ENCODE peak calls at places on chromosomes 2 and 18, in six cellular contexts. Z is OCI-LY7, N is colonic mucosa, W is mesenchymal stem cell, A is lower lobe of right lung, G is upper lobe of right lung. U is an unnamed sample.

GRCh38 chr2:40251146-40251545 is 200.7 kb downstream of the SLC8A1 start:
- DNase-seq in Z (no peak), N (no peak), W (peak; percentile 38), A (no peak), G (no peak), U (no peak)

GRCh38 chr18:12287684-12288405 is 20.2 kb upstream of the TUBB6 start:
- DNase-seq in Z (no peak), N (peak; percentile 63), W (peak; percentile 90), A (peak; percentile 86), G (peak; percentile 89), U (peak; percentile 78)

GRCh38 chr2:25797607-25798488 is 80.4 kb downstream of the ASXL2 start:
- DNase-seq in Z (no peak), N (no peak), W (no peak), A (no peak), G (no peak), U (no peak)

GRCh38 chr2:158539176-158539895 is 82.6 kb downstream of the PKP4 start:
- DNase-seq in Z (no peak), N (peak; percentile 60), W (peak; percentile 67), A (no peak), G (no peak), U (no peak)

GRCh38 chr2:176192351-176192750 is 3.9 kb downstream of the HOXD1 start:
- DNase-seq in Z (no peak), N (no peak), W (no peak), A (no peak), G (no peak), U (no peak)

GRCh38 chr2:234863043-234863934 is 88.5 kb upstream of the SH3BP4 start:
- DNase-seq in Z (no peak), N (peak; percentile 25), W (peak; percentile 84), A (no peak), G (no peak), U (no peak)

GRCh38 chr2:237450583-237450982 is 36.5 kb upstream of the MLPH start:
- DNase-seq in Z (no peak), N (no peak), W (no peak), A (no peak), G (peak; percentile 54), U (no peak)

GRCh38 chr2:46803911-46804670 is 111.5 kb downstream of the MCFD2 start:
- DNase-seq in Z (no peak), N (peak; percentile 18), W (peak; percentile 42), A (no peak), G (no peak), U (no peak)

GRCh38 chr2:233459426-233459825 is 105.1 kb downstream of the DGKD start:
- DNase-seq in Z (no peak), N (no peak), W (no peak), A (no peak), G (no peak), U (no peak)
- H3K36me3 ChIP-seq in Z (peaks cover 93% of the 10 kb centered on the region), N (peaks cover 4% of the 10 kb centered on the region), W (peaks cover 81% of the 10 kb centered on the region), A (peaks cover 96% of the 10 kb centered on the region), G (peaks cover 92% of the 10 kb centered on the region), U (peaks cover 2% of the 10 kb centered on the region)

GRCh38 chr2:8675543-8675942 is 6.3 kb upstream of the ID2 start:
- DNase-seq in Z (no peak), N (no peak), W (no peak), A (no peak), G (no peak), U (no peak)
- H3K4me3 ChIP-seq in Z (no peak overlapping the region), N (no peak overlapping the region), W (peak overlapping the region; percentile 76), A (no peak overlapping the region), G (no peak overlapping the region), U (no peak overlapping the region)

GRCh38 chr2:71395471-71395870 is 57.9 kb upstream of the DYSF start:
- DNase-seq in Z (no peak), N (no peak), W (no peak), A (no peak), G (no peak), U (peak; percentile 88)
- H3K36me3 ChIP-seq in Z (peaks cover 85% of the 10 kb centered on the region), N (peaks cover 7% of the 10 kb centered on the region), W (peaks cover 23% of the 10 kb centered on the region), A (peaks cover 84% of the 10 kb centered on the region), G (peaks cover 87% of the 10 kb centered on the region), U (peaks cover 7% of the 10 kb centered on the region)

GRCh38 chr2:191815010-191815409 is 31.9 kb downstream of the CAVIN2 start:
- DNase-seq in Z (no peak), N (no peak), W (no peak), A (no peak), G (no peak), U (no peak)

GRCh38 chr2:191821078-191821477 is 25.8 kb downstream of the CAVIN2 start:
- DNase-seq in Z (no peak), N (no peak), W (no peak), A (no peak), G (no peak), U (no peak)

GRCh38 chr2:191818725-191819333 is 28.1 kb downstream of the CAVIN2 start:
- DNase-seq in Z (no peak), N (no peak), W (no peak), A (no peak), G (no peak), U (no peak)

DNA sequence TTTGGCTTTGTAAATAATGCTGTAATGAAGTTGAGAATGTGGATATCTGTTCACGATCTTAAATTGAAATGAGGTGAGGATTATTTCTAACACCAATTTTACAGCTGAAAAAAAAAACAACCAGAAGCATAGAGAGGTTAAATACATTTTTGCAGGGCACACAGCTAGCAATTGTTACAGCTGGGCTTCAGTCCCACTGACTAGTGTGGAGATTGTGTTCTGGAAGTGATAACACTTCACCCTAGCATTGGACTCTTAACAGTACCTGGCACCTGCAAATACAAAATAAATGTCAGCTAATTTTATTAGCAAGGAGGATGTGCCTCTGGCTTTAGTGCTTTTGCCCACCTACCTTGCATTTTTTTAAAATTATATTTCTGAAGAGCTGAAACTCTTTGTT is 28.8 kb downstream of the CAVIN2 start:
- DNase-seq in Z (no peak), N (no peak), W (no peak), A (no peak), G (no peak), U (no peak)
- H3K4me3 ChIP-seq in Z (no peak overlapping the region), N (no peak overlapping the region), W (no peak overlapping the region), A (no peak overlapping the region), G (no peak overlapping the region), U (no peak overlapping the region)